ENCODE peak calls at places on chromosomes 13 and 19, in five cellular contexts. K is T-helper 17 cell, B is cardiac muscle cell, D is B cell, L is dermis microvascular lymphatic vessel endothelial cell. Z is an unnamed sample.

GRCh38 chr13:25192936-25193335 is 20.8 kb upstream of the AMER2 start:
- DNase-seq in K (no peak), B (no peak), D (no peak), L (no peak), Z (no peak)

GRCh38 chr19:14118165-14119051 is 846 bp upstream of the PRKACA start:
- DNase-seq in K (peak), B (peak), D (peak), L (peak), Z (peak)

GRCh38 chr13:77800219-77800618 is 102.7 kb downstream of the SLAIN1 start:
- DNase-seq in K (no peak), B (peak), D (no peak), L (no peak), Z (no peak)

GRCh38 chr13:43963726-43964125 is 84.0 kb downstream of the LACC1 start:
- DNase-seq in K (no peak), B (no peak), D (no peak), L (no peak), Z (peak)

GRCh38 chr19:12126707-12127106 is 13.4 kb downstream of the ZNF20 start:
- DNase-seq in K (no peak), B (peak), D (no peak), L (peak), Z (peak)

GRCh38 chr13:99383946-99384345 is 76.7 kb upstream of the GPR183 start:
- DNase-seq in K (no peak), B (no peak), D (no peak), L (no peak), Z (no peak)

GRCh38 chr13:97369269-97369893 is 64.6 kb upstream of the RAP2A start:
- DNase-seq in K (no peak), B (no peak), D (peak), L (no peak), Z (peak)

GRCh38 chr13:40109324-40109958 is 454.0 kb downstream of the COG6 start:
- DNase-seq in K (no peak), B (peak), D (no peak), L (no peak), Z (no peak)

GRCh38 chr19:42176649-42176989 is 40.9 kb downstream of the DEDD2 start:
- DNase-seq in K (no peak), B (no peak), D (no peak), L (no peak), Z (no peak)

GRCh38 chr19:49894879-49895565 is 1.7 kb downstream of the IL4I1 start:
- DNase-seq in K (peak), B (no peak), D (no peak), L (no peak), Z (no peak)

GRCh38 chr13:113934576-113934975 is 39.3 kb downstream of the C13orf46 start:
- DNase-seq in K (no peak), B (no peak), D (no peak), L (no peak), Z (no peak)

GRCh38 chr19:46963093-46963734 is 56.4 kb upstream of the NPAS1 start:
- DNase-seq in K (no peak), B (peak), D (no peak), L (peak), Z (no peak)

GRCh38 chr19:3818479-3818878 is 32.3 kb upstream of the MATK start:
- DNase-seq in K (no peak), B (peak), D (no peak), L (peak), Z (no peak)

GRCh38 chr13:77729502-77730221 is 32.2 kb downstream of the SLAIN1 start:
- DNase-seq in K (no peak), B (no peak), D (no peak), L (no peak), Z (no peak)

GRCh38 chr19:37511186-37511585 is 4.4 kb downstream of the ZNF793 start:
- DNase-seq in K (no peak), B (no peak), D (no peak), L (no peak), Z (no peak)

GRCh38 chr13:57629391-57629804 is 2.1 kb upstream of the PCDH17 start:
- DNase-seq in K (no peak), B (peak), D (no peak), L (no peak), Z (no peak)

GRCh38 chr19:33647146-33647545 is 25.4 kb downstream of the CHST8 start:
- DNase-seq in K (no peak), B (no peak), D (peak), L (no peak), Z (no peak)

GRCh38 chr19:11806354-11807098 is 7.5 kb upstream of the ZNF440 start:
- DNase-seq in K (no peak), B (no peak), D (no peak), L (no peak), Z (peak)

GRCh38 chr19:1015782-1016646 is 4.9 kb downstream of the TMEM259 start:
- DNase-seq in K (no peak), B (no peak), D (no peak), L (no peak), Z (no peak)

GRCh38 chr19:24033962-24034342 is 53.0 kb upstream of the ZNF254 start:
- DNase-seq in K (no peak), B (peak), D (peak), L (peak), Z (peak)

GRCh38 chr13:79423801-79424642 is 18.0 kb upstream of the RBM26 start:
- DNase-seq in K (no peak), B (peak), D (no peak), L (peak), Z (peak)

GRCh38 chr13:102569488-102569887 is 27.3 kb upstream of the TPP2 start:
- DNase-seq in K (no peak), B (peak), D (no peak), L (no peak), Z (no peak)

GRCh38 chr19:49491804-49492572 is 4.2 kb upstream of the RPS11 start:
- DNase-seq in K (no peak), B (no peak), D (no peak), L (no peak), Z (peak)

GRCh38 chr19:52542984-52543664 is 15.7 kb downstream of the ZNF808 start:
- DNase-seq in K (no peak), B (no peak), D (no peak), L (peak), Z (no peak)

GRCh38 chr19:1417681-1418493 is 10.5 kb downstream of the DAZAP1 start:
- DNase-seq in K (no peak), B (no peak), D (no peak), L (no peak), Z (no peak)

GRCh38 chr19:16447015-16447384 is 24.8 kb downstream of the EPS15L1 start:
- DNase-seq in K (no peak), B (peak), D (peak), L (no peak), Z (peak)

GRCh38 chr19:10554760-10555612 is 10.8 kb downstream of the KRI1 start:
- DNase-seq in K (no peak), B (no peak), D (peak), L (no peak), Z (no peak)

GRCh38 chr13:29677627-29678026 is 82.1 kb upstream of the SLC7A1 start:
- DNase-seq in K (no peak), B (no peak), D (no peak), L (no peak), Z (no peak)

GRCh38 chr19:39795001-39795400 is 16.3 kb downstream of the LEUTX start:
- DNase-seq in K (no peak), B (no peak), D (no peak), L (no peak), Z (peak)

GRCh38 chr13:26605845-26606244 is 48.4 kb downstream of the WASF3 start:
- DNase-seq in K (no peak), B (no peak), D (no peak), L (peak), Z (peak)

GRCh38 chr19:53982056-53982455 is 9.4 kb upstream of the CACNG6 start:
- DNase-seq in K (no peak), B (peak), D (peak), L (peak), Z (no peak)

GRCh38 chr13:25529425-25529824 is 157.7 kb downstream of the ATP8A2 start:
- DNase-seq in K (no peak), B (no peak), D (no peak), L (no peak), Z (no peak)

GRCh38 chr13:28138012-28138755 is at the start of gene PAN3:
- DNase-seq in K (peak), B (peak), D (peak), L (peak), Z (peak)